ENCODE peak calls at places on chromosomes 5 and 9, in ten cellular contexts. E is DMS53, H is GM20000, O is heart left ventricle, B is epithelial cell of esophagus, L is Calu3, A is retina, Q is posterior cingulate gyrus, V is glomerular endothelial cell, Y is cardiac muscle cell. C is an unnamed sample.

GRCh38 chr5:157502143-157502647 is 42.2 kb downstream of the NIPAL4 start:
- DNase-seq in O (no peak), E (no peak), H (peak), B (no peak), A (no peak), V (no peak), Y (no peak), Q (no peak), L (no peak), C (no peak)

GRCh38 chr5:17305964-17306725 is 88.7 kb downstream of the BASP1 start:
- DNase-seq in L (peak), V (no peak), O (no peak), Q (no peak), A (no peak), H (no peak), B (peak), Y (no peak), E (no peak), C (no peak)

GRCh38 chr9:34227445-34227844 is 48.6 kb downstream of the UBAP1 start:
- DNase-seq in A (no peak), V (no peak), O (no peak), Y (no peak), L (no peak), Q (no peak), B (no peak), H (no peak), E (no peak), C (no peak)

GRCh38 chr5:115265220-115265619 is 2.5 kb upstream of the PGGT1B start:
- DNase-seq in L (no peak), V (no peak), Y (no peak), Q (no peak), O (no peak), H (no peak), E (no peak), B (no peak), A (no peak), C (no peak)

GRCh38 chr5:133991171-133991910 is 13.4 kb downstream of the VDAC1 start:
- DNase-seq in O (no peak), V (no peak), Q (no peak), E (no peak), B (no peak), L (no peak), Y (no peak), H (no peak), A (no peak), C (no peak)

GRCh38 chr5:139708877-139709586 is 60.9 kb downstream of the CXXC5 start:
- DNase-seq in V (no peak), Q (peak), E (peak), A (peak), O (peak), L (no peak), B (no peak), Y (peak), H (peak), C (no peak)

GRCh38 chr5:134649163-134649916 is 755 bp downstream of the SEC24A start:
- DNase-seq in H (no peak), Q (peak), B (peak), L (no peak), E (peak), A (no peak), Y (no peak), O (no peak), V (no peak), C (no peak)

GRCh38 chr9:92720807-92721535 is 43.7 kb downstream of the BICD2 start:
- DNase-seq in V (no peak), A (no peak), O (no peak), Y (no peak), E (no peak), H (peak), L (no peak), Q (peak), B (no peak), C (no peak)

GRCh38 chr5:151036556-151036955 is 16.2 kb downstream of the GPX3 start:
- DNase-seq in B (no peak), Q (no peak), H (no peak), Y (no peak), E (no peak), L (no peak), V (no peak), A (no peak), O (no peak), C (no peak)

GRCh38 chr5:113331201-113331551 is 103.6 kb downstream of the TSSK1B start:
- DNase-seq in O (no peak), Y (no peak), H (no peak), A (no peak), V (no peak), E (peak), L (no peak), Q (no peak), B (peak), C (no peak)

GRCh38 chr5:53350408-53350807 is 130.0 kb upstream of the FST start:
- DNase-seq in H (no peak), Q (no peak), B (no peak), L (no peak), O (no peak), A (no peak), Y (no peak), E (no peak), V (no peak), C (no peak)

GRCh38 chr5:120958877-120959485 is 494.9 kb downstream of the PRR16 start:
- DNase-seq in A (no peak), B (no peak), Q (no peak), L (no peak), E (no peak), H (no peak), O (no peak), Y (no peak), V (no peak), C (no peak)

GRCh38 chr5:68290260-68290674 is 74.7 kb downstream of the PIK3R1 start:
- DNase-seq in A (peak), E (no peak), V (no peak), H (no peak), L (peak), O (peak), Q (peak), Y (peak), B (peak), C (no peak)

GRCh38 chr5:157219491-157220271 is 39.0 kb downstream of the ITK start:
- DNase-seq in H (peak), Y (no peak), E (no peak), A (no peak), L (no peak), B (no peak), V (no peak), Q (no peak), O (no peak), C (no peak)